ENCODE peak calls at places on chromosome 12, in six cellular contexts. O, S, E, D, H and Q are unnamed samples.
A peak's percentile ranks its signal among the peaks of the same experiment; 100 is the strongest.

GRCh38 chr12:118190266-118190665 is 54.3 kb downstream of the PEBP1 start:
- DNase-seq in O (no peak), E (no peak), D (no peak), H (peak; percentile 54), S (no peak), Q (peak; percentile 15)

GRCh38 chr12:5010130-5010529 is 33.5 kb upstream of the KCNA5 start:
- DNase-seq in H (no peak), S (no peak), O (no peak), D (no peak), E (no peak), Q (no peak)

GRCh38 chr12:121871501-121871900 is 12.8 kb upstream of the HPD start:
- DNase-seq in S (no peak), H (no peak), E (no peak), O (no peak), D (no peak), Q (no peak)

GRCh38 chr12:51672334-51672733 is 81.3 kb downstream of the SCN8A start:
- DNase-seq in S (no peak), E (no peak), D (no peak), H (peak; percentile 28), O (no peak), Q (no peak)

GRCh38 chr12:64931981-64932380 is 107.5 kb downstream of the TBC1D30 start:
- DNase-seq in H (no peak), E (no peak), O (no peak), D (no peak), S (no peak), Q (no peak)

GRCh38 chr12:94460594-94460959 is 910 bp upstream of the CEP83 start:
- DNase-seq in E (no peak), S (no peak), H (no peak), D (no peak), O (no peak), Q (no peak)

GRCh38 chr12:6552140-6552551 is 3.7 kb downstream of the IFFO1 start:
- DNase-seq in H (no peak), D (no peak), O (no peak), S (no peak), E (no peak), Q (no peak)

GRCh38 chr12:120687570-120688289 is 781 bp downstream of the MLEC start:
- DNase-seq in S (peak; percentile 20), H (no peak), E (peak; percentile 50), D (no peak), O (no peak), Q (no peak)

GRCh38 chr12:100827901-100828520 is 33.4 kb downstream of the ANO4 start:
- DNase-seq in H (peak; percentile 61), D (no peak), O (no peak), S (no peak), E (no peak), Q (no peak)

GRCh38 chr12:132559652-132560420 is 50.5 kb downstream of the LRCOL1 start:
- DNase-seq in S (no peak), O (peak; percentile 80), D (no peak), H (peak; percentile 41), E (no peak), Q (peak; percentile 2)

GRCh38 chr12:94049718-94050117 is 98.7 kb upstream of the PLXNC1 start:
- DNase-seq in D (no peak), H (no peak), S (no peak), O (no peak), E (no peak), Q (no peak)

GRCh38 chr12:27549801-27550652 is 26.0 kb downstream of the PPFIBP1 start:
- DNase-seq in S (peak; percentile 93), D (peak; percentile 73), E (no peak), O (no peak), H (peak; percentile 99), Q (peak; percentile 89)

GRCh38 chr12:68158427-68158826 is 1.1 kb downstream of the IFNG start:
- DNase-seq in S (no peak), E (no peak), D (no peak), O (no peak), H (no peak), Q (peak; percentile 22)

GRCh38 chr12:88946377-88946997 is 366.2 kb upstream of the KITLG start:
- DNase-seq in S (no peak), D (no peak), H (peak; percentile 85), O (no peak), E (no peak), Q (peak; percentile 85)

DNA sequence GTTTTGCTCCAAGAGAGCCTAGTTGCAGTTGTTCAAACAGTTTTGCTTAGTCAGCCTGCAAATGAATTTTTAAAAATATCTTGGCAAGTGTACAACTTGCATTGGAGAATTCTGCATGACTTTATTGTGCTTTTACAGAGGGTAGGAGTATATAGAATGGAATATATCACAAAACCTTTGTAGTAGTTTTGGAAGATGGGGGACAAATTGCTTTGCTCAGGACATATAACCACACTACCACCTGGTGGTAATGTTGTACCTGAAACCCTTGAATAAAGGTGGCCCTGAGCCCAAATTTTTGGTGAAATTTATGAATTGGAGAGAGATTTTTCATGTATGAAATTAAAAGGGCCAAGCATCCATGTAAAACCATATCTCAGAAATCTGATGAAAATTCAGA is 645.2 kb downstream of the MED13L start:
- DNase-seq in H (peak; percentile 35), O (no peak), D (no peak), S (no peak), E (no peak), Q (no peak)
- TF ChIP-seq CTCF in H (no peak), O (no peak), D (peak; percentile 34), S (no peak), E (no peak), Q (peak; percentile 64)

GRCh38 chr12:55973598-55974307 is at the start of gene RAB5B:
- DNase-seq in S (peak; percentile 100), D (peak; percentile 100), H (peak; percentile 100), O (peak; percentile 95), E (peak; percentile 97), Q (peak; percentile 100)
- TF ChIP-seq CTCF in S (no peak), D (peak; percentile 29), H (peak; percentile 54), O (peak; percentile 78), E (no peak), Q (peak; percentile 80)

GRCh38 chr12:65943388-65944137 is 119.3 kb downstream of the HMGA2 start:
- DNase-seq in D (no peak), O (no peak), H (no peak), S (no peak), E (no peak), Q (peak; percentile 52)
- TF ChIP-seq CTCF in D (peak; percentile 27), O (no peak), H (peak; percentile 30), S (no peak), E (no peak), Q (peak; percentile 66)

GRCh38 chr12:113462117-113462774 is 9.4 kb downstream of the LHX5 start:
- DNase-seq in O (peak; percentile 93), H (peak; percentile 75), E (peak; percentile 76), D (peak; percentile 29), S (peak; percentile 59), Q (peak; percentile 65)
- TF ChIP-seq CTCF in O (peak; percentile 77), H (peak; percentile 95), E (peak; percentile 66), D (peak; percentile 92), S (peak; percentile 53), Q (peak; percentile 88)

GRCh38 chr12:3597526-3598210 is 106.7 kb downstream of the PRMT8 start:
- DNase-seq in O (no peak), D (no peak), S (peak; percentile 67), H (no peak), E (no peak), Q (no peak)

GRCh38 chr12:3593906-3594305 is 102.9 kb downstream of the PRMT8 start:
- DNase-seq in O (no peak), D (no peak), E (no peak), H (no peak), S (no peak), Q (no peak)

GRCh38 chr12:3594966-3595365 is 104.0 kb downstream of the PRMT8 start:
- DNase-seq in O (no peak), S (no peak), E (no peak), D (no peak), H (no peak), Q (no peak)

GRCh38 chr12:3596703-3597472 is 105.9 kb downstream of the PRMT8 start:
- DNase-seq in E (no peak), O (no peak), D (no peak), H (no peak), S (no peak), Q (no peak)

DNA sequence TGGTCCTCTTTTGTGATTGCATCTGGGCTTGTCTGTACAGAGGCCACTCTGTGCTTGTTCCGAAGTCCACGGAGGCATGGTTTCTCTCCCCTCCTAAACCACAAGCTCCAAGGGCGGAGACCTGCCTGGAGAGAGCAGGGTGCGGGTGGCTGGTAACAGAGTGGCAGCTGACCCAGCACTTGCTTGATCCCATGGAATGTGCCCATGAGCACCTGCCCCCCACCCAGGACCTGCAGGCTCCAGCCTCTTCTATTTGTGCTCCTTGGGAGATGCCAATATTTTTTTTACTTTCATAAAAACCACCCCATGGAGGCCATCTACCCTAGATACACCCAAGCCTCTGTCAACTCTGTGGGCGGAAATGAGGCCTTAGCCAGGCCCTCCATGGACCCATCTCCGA is 104.7 kb downstream of the PRMT8 start:
- DNase-seq in O (no peak), D (no peak), E (no peak), H (no peak), S (no peak), Q (no peak)
- TF ChIP-seq CTCF in O (no peak), D (no peak), E (no peak), H (no peak), S (no peak), Q (no peak)

DNA sequence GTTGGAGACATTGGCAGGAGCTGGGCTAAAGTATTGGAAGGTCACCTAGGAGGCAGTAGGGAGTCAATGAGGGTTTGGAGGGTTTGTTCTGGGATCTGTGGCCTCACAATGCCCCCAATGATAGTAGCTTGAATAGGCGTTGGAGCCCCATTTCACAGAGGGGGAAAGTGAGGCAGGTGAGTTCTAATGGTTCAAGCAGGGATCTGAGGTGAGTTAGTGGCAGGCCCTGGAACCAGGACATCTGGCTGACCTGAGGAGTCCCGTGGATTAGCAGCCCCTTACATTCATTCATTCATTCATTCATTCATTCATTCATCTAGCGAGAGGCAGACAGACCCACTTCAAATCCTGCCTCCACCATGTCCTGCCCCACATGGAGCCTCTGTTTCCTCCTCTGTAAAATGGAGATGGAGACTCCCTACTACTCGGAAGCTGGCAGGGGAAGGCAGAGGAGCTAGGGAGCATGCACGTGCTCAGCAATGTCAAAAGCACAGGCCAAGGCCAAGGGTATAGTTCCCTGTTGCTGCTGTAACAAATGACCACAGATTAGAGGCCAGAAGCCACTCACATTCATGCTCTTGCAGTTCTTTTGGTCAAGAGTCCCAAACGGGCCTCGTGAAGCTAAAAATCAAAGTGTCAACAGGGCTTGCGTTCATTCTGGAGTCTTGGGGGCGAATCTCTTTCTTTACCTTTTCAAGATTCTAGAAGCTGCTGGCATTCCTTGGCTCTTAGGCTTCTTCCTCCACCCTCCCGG is 2.2 kb upstream of the TMEM119 start:
- DNase-seq in O (no peak), E (no peak), H (no peak), S (no peak), D (no peak), Q (no peak)
- TF ChIP-seq CTCF in O (no peak), E (no peak), H (no peak), S (no peak), D (no peak), Q (no peak)

GRCh38 chr12:21877583-21877982 is 63.6 kb downstream of the ABCC9 start:
- DNase-seq in E (no peak), O (no peak), S (no peak), H (no peak), D (no peak), Q (no peak)
- TF ChIP-seq CTCF in E (no peak), O (no peak), S (no peak), H (no peak), D (no peak), Q (no peak)

GRCh38 chr12:124680863-124681778 is 113.7 kb upstream of the NCOR2 start:
- DNase-seq in H (peak; percentile 96), E (no peak), O (no peak), D (no peak), S (peak; percentile 33), Q (peak; percentile 39)
- TF ChIP-seq CTCF in H (peak; percentile 46), E (no peak), O (no peak), D (peak; percentile 3), S (no peak), Q (peak; percentile 42)